ENCODE peak calls at places on chromosomes 5 and 9, in four cellular contexts. T, F, O and H are unnamed samples.

GRCh38 chr5:133996683-133997252 is 8.0 kb downstream of the VDAC1 start:
- DNase-seq in T (no peak), F (peak; percentile 15), O (no peak), H (no peak)

GRCh38 chr9:132986114-132986513 is 7.6 kb downstream of the GFI1B start:
- DNase-seq in T (no peak), F (no peak), O (no peak), H (no peak)

GRCh38 chr5:178486305-178486704 is 103.9 kb downstream of the COL23A1 start:
- DNase-seq in T (no peak), F (peak; percentile 19), O (no peak), H (no peak)

GRCh38 chr5:109743770-109744212 is 54.1 kb downstream of the MAN2A1 start:
- DNase-seq in T (peak; percentile 89), F (peak; percentile 79), O (peak; percentile 77), H (peak; percentile 94)

GRCh38 chr9:108662090-108662875 is 193.5 kb downstream of the ACTL7B start:
- DNase-seq in T (no peak), F (peak; percentile 34), O (no peak), H (no peak)

GRCh38 chr9:137242329-137243204 is 1.5 kb downstream of the TUBB4B start:
- DNase-seq in T (no peak), F (no peak), O (no peak), H (no peak)

GRCh38 chr5:125198270-125198974 is 452.0 kb upstream of the ZNF608 start:
- DNase-seq in T (peak; percentile 18), F (peak; percentile 88), O (peak; percentile 58), H (peak; percentile 29)

GRCh38 chr9:100099722-100100042 is 639 bp downstream of the INVS start:
- DNase-seq in T (no peak), F (no peak), O (no peak), H (no peak)

GRCh38 chr5:159133041-159133741 is 33.5 kb upstream of the EBF1 start:
- DNase-seq in T (peak; percentile 44), F (peak; percentile 93), O (peak; percentile 2), H (peak; percentile 40)

GRCh38 chr9:93813687-93814560 is 141.2 kb downstream of the BARX1 start:
- DNase-seq in T (no peak), F (no peak), O (no peak), H (no peak)

GRCh38 chr9:86080112-86080579 is 19.2 kb downstream of the GOLM1 start:
- DNase-seq in T (no peak), F (no peak), O (no peak), H (no peak)

GRCh38 chr5:150013931-150014330 is 13.4 kb downstream of the HMGXB3 start:
- DNase-seq in T (no peak), F (no peak), O (no peak), H (no peak)

GRCh38 chr5:143536364-143536763 is 132.9 kb upstream of the NR3C1 start:
- DNase-seq in T (peak; percentile 14), F (peak; percentile 98), O (peak; percentile 92), H (peak; percentile 94)

GRCh38 chr5:73443725-73444498 is 4.7 kb downstream of the FOXD1 start:
- DNase-seq in T (no peak), F (no peak), O (no peak), H (no peak)

GRCh38 chr9:16146661-16147060 is 593.8 kb downstream of the CCDC171 start:
- DNase-seq in T (no peak), F (no peak), O (no peak), H (no peak)

GRCh38 chr5:147743686-147744332 is 38.7 kb downstream of the JAKMIP2 start:
- DNase-seq in T (no peak), F (peak; percentile 22), O (no peak), H (no peak)

GRCh38 chr5:107539163-107539445 is 131.6 kb downstream of the EFNA5 start:
- DNase-seq in T (no peak), F (no peak), O (no peak), H (no peak)

GRCh38 chr5:124748687-124749594 is 2.5 kb upstream of the ZNF608 start:
- DNase-seq in T (peak; percentile 44), F (peak; percentile 95), O (peak; percentile 51), H (no peak)

GRCh38 chr5:177310757-177311173 is 933 bp downstream of the MXD3 start:
- DNase-seq in T (no peak), F (peak; percentile 38), O (no peak), H (no peak)

GRCh38 chr9:127578952-127579853 is 32.9 kb upstream of the STXBP1 start:
- DNase-seq in T (peak; percentile 92), F (peak; percentile 94), O (peak; percentile 95), H (peak; percentile 84)

GRCh38 chr9:98943682-98944129 is at the start of gene COL15A1:
- DNase-seq in T (no peak), F (peak; percentile 33), O (no peak), H (no peak)

GRCh38 chr5:53246042-53246836 is 136.7 kb upstream of the MOCS2 start:
- DNase-seq in T (no peak), F (peak; percentile 61), O (peak; percentile 22), H (peak; percentile 86)

GRCh38 chr9:70420267-70421019 is 6.0 kb upstream of the KLF9 start:
- DNase-seq in T (peak; percentile 60), F (peak; percentile 99), O (no peak), H (no peak)

GRCh38 chr5:12861891-12862290 is 957.6 kb upstream of the CTNND2 start:
- DNase-seq in T (no peak), F (no peak), O (no peak), H (no peak)

GRCh38 chr5:139402561-139403158 is 1.2 kb downstream of the SPATA24 start:
- DNase-seq in T (peak; percentile 24), F (peak; percentile 38), O (no peak), H (no peak)

GRCh38 chr5:51326844-51327243 is 56.4 kb upstream of the ISL1 start:
- DNase-seq in T (no peak), F (no peak), O (no peak), H (no peak)

GRCh38 chr5:145495741-145496140 is 339.4 kb downstream of the PRELID2 start:
- DNase-seq in T (peak; percentile 69), F (peak; percentile 73), O (peak; percentile 77), H (peak; percentile 76)

GRCh38 chr5:174724484-174725260 is at the start of gene MSX2:
- DNase-seq in T (peak; percentile 90), F (peak; percentile 92), O (peak; percentile 73), H (peak; percentile 16)

GRCh38 chr5:67303356-67303755 is 106.8 kb upstream of the CD180 start:
- DNase-seq in T (no peak), F (peak; percentile 43), O (no peak), H (no peak)

GRCh38 chr9:136122425-136123383 is 4.0 kb upstream of the TMEM250 start:
- DNase-seq in T (peak; percentile 57), F (peak; percentile 58), O (no peak), H (no peak)

GRCh38 chr5:73317523-73317922 is 131.1 kb downstream of the FOXD1 start:
- DNase-seq in T (no peak), F (no peak), O (no peak), H (no peak)

GRCh38 chr5:126446498-126447224 is 23.5 kb downstream of the GRAMD2B start:
- DNase-seq in T (no peak), F (peak; percentile 68), O (peak; percentile 74), H (peak; percentile 80)

GRCh38 chr9:98860871-98861293 is 53.4 kb downstream of the GALNT12 start:
- DNase-seq in T (peak; percentile 56), F (peak; percentile 92), O (peak; percentile 80), H (peak; percentile 73)

GRCh38 chr5:889075-889710 is 3.4 kb downstream of the BRD9 start:
- DNase-seq in T (no peak), F (no peak), O (no peak), H (no peak)

GRCh38 chr5:42426036-42426435 is 2.8 kb downstream of the GHR start:
- DNase-seq in T (no peak), F (peak; percentile 14), O (no peak), H (no peak)